ENCODE peak calls at places on chromosomes 16 and 17, in four cellular contexts. O is BJ; R is RWPE1; A is CD8-positive, alpha-beta T cell. T is an unnamed sample.

GRCh38 chr16:69150146-69150865 is 17.9 kb downstream of the UTP4 start:
- DNase-seq in O (no peak), R (peak), A (peak), T (no peak)

GRCh38 chr16:377419-377951 is 4.3 kb downstream of the PGAP6 start:
- DNase-seq in O (no peak), R (no peak), A (no peak), T (no peak)

GRCh38 chr17:7101531-7101930 is 13.1 kb downstream of the ASGR2 start:
- DNase-seq in O (no peak), R (no peak), A (no peak), T (no peak)

GRCh38 chr17:66686601-66687000 is 148.3 kb upstream of the CACNG5 start:
- DNase-seq in O (no peak), R (no peak), A (no peak), T (no peak)

GRCh38 chr17:28470266-28471126 is 2.9 kb upstream of the SLC13A2 start:
- DNase-seq in O (no peak), R (no peak), A (no peak), T (no peak)

GRCh38 chr17:39614545-39615157 is 6.9 kb upstream of the NEUROD2 start:
- DNase-seq in O (no peak), R (no peak), A (no peak), T (no peak)

GRCh38 chr16:29825145-29826044 is 5.1 kb downstream of the MVP start:
- DNase-seq in O (no peak), R (peak), A (no peak), T (peak)

GRCh38 chr17:44761932-44762810 is 3.4 kb downstream of the ADAM11 start:
- DNase-seq in O (no peak), R (no peak), A (no peak), T (no peak)

GRCh38 chr16:24139282-24139681 is 116.9 kb upstream of the CACNG3 start:
- DNase-seq in O (no peak), R (peak), A (no peak), T (no peak)

GRCh38 chr16:79093554-79093967 is 507.0 kb downstream of the MAF start:
- DNase-seq in O (no peak), R (no peak), A (peak), T (no peak)

GRCh38 chr17:2468270-2468669 is 43.4 kb downstream of the METTL16 start:
- DNase-seq in O (no peak), R (no peak), A (no peak), T (no peak)

GRCh38 chr17:22310717-22311686 is 618.7 kb downstream of the KCNJ18 start:
- DNase-seq in O (no peak), R (no peak), A (no peak), T (no peak)

GRCh38 chr17:46962374-46962790 is 16.7 kb downstream of the RPRML start:
- DNase-seq in O (no peak), R (no peak), A (no peak), T (no peak)

GRCh38 chr16:90041896-90042473 is 22.7 kb upstream of the DBNDD1 start:
- DNase-seq in O (no peak), R (no peak), A (no peak), T (no peak)

GRCh38 chr17:8896087-8896486 is 28.6 kb upstream of the PIK3R6 start:
- DNase-seq in O (no peak), R (no peak), A (no peak), T (no peak)

GRCh38 chr16:58041628-58041955 is 16.0 kb downstream of the MMP15 start:
- DNase-seq in O (no peak), R (no peak), A (no peak), T (no peak)

GRCh38 chr17:63434951-63435571 is 11.0 kb downstream of the CYB561 start:
- DNase-seq in O (no peak), R (peak), A (peak), T (no peak)
- TF ChIP-seq CTCF in O (peak), R (peak), A (peak), T (no peak)

DNA sequence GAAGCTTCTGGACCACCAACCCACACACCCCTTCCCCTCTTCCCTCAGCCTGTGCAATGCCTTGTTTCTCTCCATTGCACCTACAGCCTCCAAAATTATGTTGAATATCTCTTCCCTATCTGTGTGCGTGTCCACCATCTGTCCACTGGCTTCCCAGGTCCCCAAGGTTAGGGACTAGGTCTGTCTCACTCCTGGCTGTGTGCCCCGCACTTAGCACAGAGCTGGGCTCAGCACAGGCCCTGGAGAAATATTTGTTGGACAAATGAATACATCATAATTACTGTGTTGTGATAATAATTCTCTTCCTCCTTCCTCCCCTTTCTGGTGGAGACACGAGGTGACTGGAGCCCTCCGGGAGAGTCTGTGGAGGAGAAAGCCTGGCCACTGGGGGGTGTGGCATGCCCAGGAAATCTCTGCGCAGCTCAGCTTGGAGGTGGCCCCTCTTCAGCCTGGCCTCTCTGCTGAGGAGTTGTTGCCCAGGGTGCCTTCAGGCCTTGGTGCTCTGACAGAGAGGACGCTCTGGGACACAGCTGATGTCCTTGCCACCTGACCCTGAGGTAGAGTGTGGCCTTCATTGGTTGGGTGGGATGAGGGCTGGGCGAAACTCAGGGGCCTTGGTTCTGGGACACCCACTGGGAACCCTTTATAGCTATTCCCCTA is 3.3 kb upstream of the BRD7 start:
- DNase-seq in O (no peak), R (no peak), A (no peak), T (no peak)
- TF ChIP-seq CTCF in O (peak), R (no peak), A (no peak), T (peak)

DNA sequence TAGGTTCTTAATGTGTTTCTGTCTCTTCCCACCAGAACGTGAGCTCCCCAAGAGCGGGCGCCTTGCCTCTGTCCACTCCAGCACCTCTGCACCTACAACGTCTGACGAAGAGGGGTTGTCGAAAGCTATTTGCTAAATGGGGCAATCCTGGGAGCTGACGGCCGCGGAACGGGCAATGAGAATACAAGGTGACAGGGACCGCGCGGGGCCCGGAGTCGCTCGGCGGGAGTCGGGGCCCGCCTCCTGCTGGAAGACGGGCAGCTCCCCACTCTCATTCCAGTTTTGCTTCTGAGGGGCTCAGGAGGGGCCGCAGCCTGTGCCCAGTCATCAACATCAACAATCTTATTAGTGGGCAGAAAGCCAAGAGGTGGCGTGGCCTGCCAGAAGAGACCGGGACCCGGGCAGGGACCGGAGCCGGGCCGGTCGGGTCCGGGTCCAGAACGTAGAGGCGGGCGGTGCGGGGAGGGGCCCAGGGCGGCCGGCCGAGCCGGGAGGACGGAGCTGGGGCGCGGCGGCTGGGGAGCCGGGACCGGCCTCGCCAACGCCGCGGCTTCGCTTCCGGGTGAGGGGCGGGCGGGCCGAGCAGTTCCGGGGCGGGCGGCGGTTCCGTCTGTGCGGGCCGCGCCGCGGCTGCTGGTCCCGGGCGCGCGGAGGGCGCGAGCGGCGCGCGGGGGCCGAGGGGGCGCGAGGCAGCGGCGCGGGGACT is at the start of gene MOSMO:
- DNase-seq in O (no peak), R (peak), A (peak), T (peak)
- TF ChIP-seq CTCF in O (no peak), R (no peak), A (no peak), T (no peak)

GRCh38 chr17:50708050-50709000 is 611 bp upstream of the ANKRD40 start:
- DNase-seq in O (no peak), R (no peak), A (no peak), T (no peak)
- TF ChIP-seq CTCF in O (no peak), R (no peak), A (no peak), T (no peak)

DNA sequence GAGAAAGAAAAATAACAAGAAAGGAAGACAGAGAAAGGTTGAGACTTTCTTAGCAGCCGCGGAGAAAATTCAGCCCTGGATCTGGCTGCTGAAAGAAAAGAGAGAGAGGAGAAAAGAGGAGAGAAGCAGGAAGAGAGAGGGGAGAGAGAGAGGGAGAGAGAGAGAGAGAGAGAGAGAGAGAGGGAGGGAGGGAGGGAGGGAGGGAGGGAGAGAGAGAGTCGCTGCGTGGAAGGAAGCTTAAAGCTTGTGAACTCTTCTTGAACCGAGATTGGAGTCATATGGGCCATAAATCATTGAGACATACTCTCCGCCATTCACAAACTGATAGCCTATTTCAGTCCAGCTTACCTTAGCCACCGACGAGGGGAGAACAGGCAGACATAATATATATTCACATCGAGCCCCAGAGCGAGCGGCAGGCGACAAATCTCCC is 10.3 kb upstream of the HOXB2 start:
- DNase-seq in O (no peak), R (peak), A (no peak), T (no peak)
- TF ChIP-seq CTCF in O (no peak), R (no peak), A (no peak), T (no peak)

DNA sequence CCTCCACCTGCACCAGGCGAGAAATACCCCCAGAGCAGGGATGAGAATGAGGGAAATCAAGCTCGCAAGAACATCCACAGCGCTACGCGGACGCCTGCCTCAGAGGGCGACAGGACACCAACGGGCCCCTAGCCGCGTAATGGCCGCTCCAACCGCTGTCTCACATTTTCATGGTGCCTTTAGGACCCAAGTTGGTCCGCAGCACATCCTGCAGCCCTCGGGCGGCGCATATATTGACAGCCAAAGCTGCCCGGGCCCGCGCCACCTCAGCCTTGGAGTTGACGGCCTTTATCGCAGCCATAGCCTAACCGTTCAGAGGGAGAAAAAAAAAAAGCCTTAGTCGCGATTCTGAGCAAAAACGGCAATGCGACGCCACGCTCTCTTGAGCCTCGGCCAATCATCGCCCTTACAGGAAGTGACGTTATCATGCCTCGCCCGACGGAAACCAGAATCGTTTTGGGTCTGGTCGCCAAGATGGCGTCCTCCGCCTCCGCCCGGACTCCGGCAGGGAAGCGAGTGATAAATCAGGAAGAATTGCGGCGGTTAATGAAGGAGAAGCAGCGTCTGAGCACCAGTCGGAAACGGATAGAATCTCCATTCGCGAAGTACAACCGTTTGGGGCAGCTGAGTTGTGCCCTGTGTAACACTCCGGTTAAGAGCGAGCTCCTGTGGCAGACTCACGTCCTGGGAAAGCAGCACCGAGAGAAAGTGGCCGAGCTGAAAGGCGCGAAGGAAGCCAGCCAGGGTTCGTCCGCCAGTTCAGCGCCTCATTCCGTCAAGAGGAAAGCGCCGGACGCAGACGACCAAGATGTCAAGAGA is at the start of the genes CCT6B and ZNF830:
- DNase-seq in O (peak), R (peak), A (peak), T (peak)
- TF ChIP-seq CTCF in O (no peak), R (no peak), A (no peak), T (no peak)

GRCh38 chr16:84911490-84912216 is 91.9 kb downstream of the CRISPLD2 start:
- DNase-seq in O (no peak), R (no peak), A (no peak), T (no peak)

GRCh38 chr16:84907046-84907445 is 87.3 kb downstream of the CRISPLD2 start:
- DNase-seq in O (no peak), R (no peak), A (no peak), T (no peak)

GRCh38 chr16:84909686-84910085 is 89.9 kb downstream of the CRISPLD2 start:
- DNase-seq in O (no peak), R (no peak), A (no peak), T (no peak)

GRCh38 chr16:84905965-84906460 is 86.2 kb downstream of the CRISPLD2 start:
- DNase-seq in O (no peak), R (no peak), A (no peak), T (no peak)

GRCh38 chr16:84907575-84907974 is 87.8 kb downstream of the CRISPLD2 start:
- DNase-seq in O (peak), R (no peak), A (no peak), T (no peak)
- TF ChIP-seq CTCF in O (no peak), R (no peak), A (no peak), T (no peak)

GRCh38 chr17:18139949-18140348 is 31.4 kb downstream of the MYO15A start:
- DNase-seq in O (no peak), R (no peak), A (no peak), T (no peak)
- TF ChIP-seq CTCF in O (peak), R (no peak), A (no peak), T (no peak)

T was measured in D721Med.